ENCODE peak calls at places on chromosomes 2 and 18, in seven cellular contexts. G, M, L, T, X, J and C are unnamed samples.
A peak's percentile ranks its signal among the peaks of the same experiment; 100 is the strongest.

GRCh38 chr2:231707625-231708049 is 688 bp upstream of the PTMA start:
- DNase-seq in G (no peak), M (peak; percentile 66), L (no peak), T (peak; percentile 69), X (no peak), J (no peak), C (peak; percentile 81)

GRCh38 chr2:231900486-231900942 is 25.7 kb downstream of the NPPC start:
- DNase-seq in G (peak; percentile 55), M (peak; percentile 94), L (peak; percentile 85), T (peak; percentile 95), X (peak; percentile 71), J (peak; percentile 76), C (peak; percentile 90)

GRCh38 chr18:62771494-62771893 is 56.2 kb downstream of the PHLPP1 start:
- DNase-seq in G (no peak), M (no peak), L (no peak), T (no peak), X (no peak), J (no peak), C (no peak)

GRCh38 chr18:23752796-23753195 is 63.5 kb downstream of the LAMA3 start:
- DNase-seq in G (no peak), M (no peak), L (no peak), T (no peak), X (no peak), J (no peak), C (no peak)

GRCh38 chr2:212892193-212892592 is 259.2 kb downstream of the IKZF2 start:
- DNase-seq in G (peak; percentile 64), M (peak; percentile 63), L (no peak), T (no peak), X (peak; percentile 32), J (no peak), C (peak; percentile 67)

GRCh38 chr2:239277401-239278085 is 123.3 kb downstream of the HDAC4 start:
- DNase-seq in G (no peak), M (no peak), L (no peak), T (peak; percentile 21), X (no peak), J (no peak), C (no peak)

GRCh38 chr2:46230115-46230571 is 67.1 kb upstream of the EPAS1 start:
- DNase-seq in G (no peak), M (peak; percentile 96), L (peak; percentile 15), T (peak; percentile 52), X (no peak), J (no peak), C (peak; percentile 43)

GRCh38 chr2:179677746-179678505 is 183.5 kb downstream of the ZNF385B start:
- DNase-seq in G (no peak), M (no peak), L (no peak), T (no peak), X (no peak), J (no peak), C (no peak)

GRCh38 chr18:43893001-43893637 is 615.8 kb upstream of the SYT4 start:
- DNase-seq in G (peak; percentile 92), M (no peak), L (no peak), T (no peak), X (peak; percentile 91), J (no peak), C (no peak)

GRCh38 chr2:204491528-204491927 is 53.7 kb upstream of the PARD3B start:
- DNase-seq in G (no peak), M (no peak), L (no peak), T (no peak), X (no peak), J (no peak), C (no peak)

GRCh38 chr2:12099374-12099773 is 352.9 kb downstream of the LPIN1 start:
- DNase-seq in G (no peak), M (peak; percentile 42), L (no peak), T (no peak), X (no peak), J (no peak), C (no peak)

GRCh38 chr2:30766666-30767065 is 40.6 kb downstream of the CAPN13 start:
- DNase-seq in G (no peak), M (no peak), L (no peak), T (no peak), X (no peak), J (no peak), C (no peak)

GRCh38 chr2:235305678-235306077 is 188.2 kb upstream of the AGAP1 start:
- DNase-seq in G (no peak), M (peak; percentile 36), L (no peak), T (no peak), X (no peak), J (no peak), C (no peak)

GRCh38 chr2:241774419-241775222 is 2.0 kb upstream of the GAL3ST2 start:
- DNase-seq in G (peak; percentile 79), M (no peak), L (no peak), T (peak; percentile 28), X (peak; percentile 20), J (no peak), C (no peak)

GRCh38 chr18:67417864-67418523 is 98.5 kb downstream of the DSEL start:
- DNase-seq in G (peak; percentile 57), M (peak; percentile 75), L (no peak), T (no peak), X (peak; percentile 82), J (no peak), C (no peak)

GRCh38 chr18:68447286-68447685 is 267.6 kb downstream of the TMX3 start:
- DNase-seq in G (peak; percentile 54), M (peak; percentile 57), L (no peak), T (no peak), X (peak; percentile 48), J (no peak), C (no peak)

GRCh38 chr2:17851731-17852585 is 26.5 kb upstream of the KCNS3 start:
- DNase-seq in G (peak; percentile 69), M (peak; percentile 66), L (no peak), T (peak; percentile 63), X (peak; percentile 67), J (peak; percentile 46), C (peak; percentile 65)

GRCh38 chr18:76756491-76757288 is 65.7 kb upstream of the ZNF236 start:
- DNase-seq in G (no peak), M (no peak), L (no peak), T (no peak), X (no peak), J (no peak), C (no peak)

GRCh38 chr2:239990966-239991365 is 34.2 kb downstream of the NDUFA10 start:
- DNase-seq in G (no peak), M (no peak), L (no peak), T (no peak), X (no peak), J (no peak), C (no peak)

GRCh38 chr2:227780981-227781630 is 32.5 kb upstream of the CCL20 start:
- DNase-seq in G (no peak), M (peak; percentile 26), L (no peak), T (no peak), X (no peak), J (no peak), C (no peak)

GRCh38 chr2:238106698-238107524 is 6.8 kb downstream of the ESPNL start:
- DNase-seq in G (no peak), M (peak; percentile 28), L (no peak), T (peak; percentile 82), X (no peak), J (no peak), C (peak; percentile 40)

GRCh38 chr2:179460530-179460929 is 195.9 kb upstream of the SESTD1 start:
- DNase-seq in G (peak; percentile 96), M (peak; percentile 84), L (no peak), T (no peak), X (peak; percentile 97), J (no peak), C (peak; percentile 50)

GRCh38 chr18:74990563-74991081 is 218.3 kb downstream of the PTGR3 start:
- DNase-seq in G (peak; percentile 6), M (peak; percentile 4), L (no peak), T (no peak), X (no peak), J (no peak), C (no peak)

GRCh38 chr2:223696719-223697118 is 94.6 kb upstream of the SCG2 start:
- DNase-seq in G (peak; percentile 69), M (no peak), L (no peak), T (no peak), X (peak; percentile 25), J (no peak), C (no peak)
- H3K18ac ChIP-seq in G (peak overlapping the region; percentile 42), M (no peak overlapping the region), L (no peak overlapping the region), T (no peak overlapping the region), X (no peak overlapping the region), J (no peak overlapping the region), C (no peak overlapping the region)

GRCh38 chr2:170142502-170142901 is 35.4 kb upstream of the MYO3B start:
- DNase-seq in G (no peak), M (no peak), L (no peak), T (no peak), X (no peak), J (no peak), C (peak; percentile 32)

GRCh38 chr2:170139276-170139967 is 38.5 kb upstream of the MYO3B start:
- DNase-seq in G (no peak), M (no peak), L (no peak), T (no peak), X (no peak), J (no peak), C (no peak)

GRCh38 chr2:170143045-170143717 is 34.8 kb upstream of the MYO3B start:
- DNase-seq in G (no peak), M (no peak), L (no peak), T (no peak), X (no peak), J (no peak), C (peak; percentile 74)

GRCh38 chr2:170141865-170142264 is 36.1 kb upstream of the MYO3B start:
- DNase-seq in G (no peak), M (no peak), L (no peak), T (no peak), X (no peak), J (no peak), C (no peak)

GRCh38 chr2:170140561-170140960 is 37.4 kb upstream of the MYO3B start:
- DNase-seq in G (peak; percentile 17), M (no peak), L (no peak), T (no peak), X (no peak), J (no peak), C (no peak)
- H3K4ac ChIP-seq in G (no peak overlapping the region), M (no peak overlapping the region), L (no peak overlapping the region), T (no peak overlapping the region), X (no peak overlapping the region), J (no peak overlapping the region), C (no peak overlapping the region)

GRCh38 chr2:208927867-208928266 is 496.0 kb upstream of the MAP2 start:
- DNase-seq in G (no peak), M (no peak), L (no peak), T (no peak), X (no peak), J (no peak), C (no peak)

GRCh38 chr2:208929894-208930427 is 493.9 kb upstream of the MAP2 start:
- DNase-seq in G (no peak), M (no peak), L (no peak), T (no peak), X (no peak), J (no peak), C (no peak)

GRCh38 chr2:208929489-208929864 is 494.4 kb upstream of the MAP2 start:
- DNase-seq in G (no peak), M (peak; percentile 78), L (no peak), T (no peak), X (no peak), J (no peak), C (peak; percentile 3)
- H3K18ac ChIP-seq in G (no peak overlapping the region), M (no peak overlapping the region), L (no peak overlapping the region), T (no peak overlapping the region), X (no peak overlapping the region), J (no peak overlapping the region), C (no peak overlapping the region)

DNA sequence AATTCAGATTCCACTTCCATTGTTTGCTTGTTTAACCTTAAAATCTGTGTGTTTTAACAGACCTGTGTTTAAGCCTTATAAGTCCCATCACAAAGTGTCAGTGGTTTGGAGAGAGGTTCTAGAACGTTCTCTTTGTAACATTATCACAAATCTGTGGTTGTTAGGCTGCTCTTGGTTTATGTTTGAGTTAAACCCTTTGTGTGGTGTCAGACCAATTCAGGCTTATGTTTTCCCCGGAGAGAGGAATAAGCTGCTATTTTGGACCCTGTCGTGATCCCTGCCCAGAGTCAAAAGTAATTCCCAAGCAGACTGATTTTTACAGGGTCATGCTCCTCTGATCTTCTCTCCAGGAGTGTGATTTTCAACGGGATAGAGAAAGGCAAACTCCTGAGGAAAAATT is 43.8 kb upstream of the LTBP1 start:
- DNase-seq in G (no peak), M (no peak), L (no peak), T (no peak), X (no peak), J (no peak), C (no peak)
- H3K4ac ChIP-seq in G (no peak overlapping the region), M (no peak overlapping the region), L (no peak overlapping the region), T (no peak overlapping the region), X (no peak overlapping the region), J (no peak overlapping the region), C (no peak overlapping the region)